ENCODE peak calls at places on chromosomes 2 and 18, in seven cellular contexts. One of them, this sample, is unnamed.

GRCh38 chr2:120511546-120512320 is 165.8 kb downstream of the INHBB start:
- DNase-seq in A549: no peak
- DNase-seq in cardiac fibroblast: no peak
- DNase-seq in stomach: no peak
- DNase-seq in fibroblast of pulmonary artery: no peak
- DNase-seq in psoas muscle: peak
- DNase-seq in epithelial cell of esophagus: no peak
- DNase-seq in this sample: no peak

GRCh38 chr2:25497862-25498407 is 156.2 kb upstream of the DNMT3A start:
- DNase-seq in A549: no peak
- DNase-seq in fibroblast of pulmonary artery: no peak
- DNase-seq in stomach: no peak
- DNase-seq in cardiac fibroblast: no peak
- DNase-seq in psoas muscle: no peak
- DNase-seq in epithelial cell of esophagus: no peak
- DNase-seq in this sample: no peak

GRCh38 chr2:65416945-65417344 is 15.5 kb downstream of the SPRED2 start:
- DNase-seq in A549: no peak
- DNase-seq in cardiac fibroblast: no peak
- DNase-seq in psoas muscle: no peak
- DNase-seq in fibroblast of pulmonary artery: no peak
- DNase-seq in epithelial cell of esophagus: no peak
- DNase-seq in stomach: peak
- DNase-seq in this sample: no peak

GRCh38 chr18:33264566-33264965 is 176.0 kb downstream of the CCDC178 start:
- DNase-seq in epithelial cell of esophagus: peak
- DNase-seq in cardiac fibroblast: no peak
- DNase-seq in fibroblast of pulmonary artery: no peak
- DNase-seq in stomach: no peak
- DNase-seq in psoas muscle: no peak
- DNase-seq in A549: no peak
- DNase-seq in this sample: no peak

GRCh38 chr2:5725794-5726463 is 33.7 kb downstream of the SOX11 start:
- DNase-seq in epithelial cell of esophagus: no peak
- DNase-seq in cardiac fibroblast: peak
- DNase-seq in stomach: no peak
- DNase-seq in psoas muscle: no peak
- DNase-seq in fibroblast of pulmonary artery: peak
- DNase-seq in A549: no peak
- DNase-seq in this sample: peak

GRCh38 chr2:197360744-197361156 is 50.2 kb upstream of the ANKRD44 start:
- DNase-seq in cardiac fibroblast: no peak
- DNase-seq in fibroblast of pulmonary artery: no peak
- DNase-seq in epithelial cell of esophagus: peak
- DNase-seq in psoas muscle: no peak
- DNase-seq in A549: no peak
- DNase-seq in stomach: no peak
- DNase-seq in this sample: peak

GRCh38 chr2:10410001-10410671 is 38.0 kb downstream of the ODC1 start:
- DNase-seq in epithelial cell of esophagus: no peak
- DNase-seq in psoas muscle: no peak
- DNase-seq in A549: no peak
- DNase-seq in cardiac fibroblast: no peak
- DNase-seq in fibroblast of pulmonary artery: no peak
- DNase-seq in stomach: no peak
- DNase-seq in this sample: no peak

GRCh38 chr2:229815858-229816257 is 101.5 kb upstream of the DNER start:
- DNase-seq in psoas muscle: no peak
- DNase-seq in epithelial cell of esophagus: peak
- DNase-seq in A549: peak
- DNase-seq in cardiac fibroblast: peak
- DNase-seq in fibroblast of pulmonary artery: peak
- DNase-seq in stomach: no peak
- DNase-seq in this sample: no peak

GRCh38 chr2:233079473-233079877 is 19.3 kb downstream of the INPP5D start:
- DNase-seq in A549: no peak
- DNase-seq in stomach: no peak
- DNase-seq in epithelial cell of esophagus: no peak
- DNase-seq in fibroblast of pulmonary artery: no peak
- DNase-seq in cardiac fibroblast: no peak
- DNase-seq in psoas muscle: no peak
- DNase-seq in this sample: no peak

GRCh38 chr2:109020217-109020637 is 31.2 kb upstream of the EDAR start:
- DNase-seq in psoas muscle: no peak
- DNase-seq in stomach: no peak
- DNase-seq in A549: no peak
- DNase-seq in cardiac fibroblast: peak
- DNase-seq in fibroblast of pulmonary artery: peak
- DNase-seq in epithelial cell of esophagus: no peak
- DNase-seq in this sample: peak

GRCh38 chr2:10814142-10814541 is 1.6 kb upstream of the PDIA6 start:
- DNase-seq in A549: no peak
- DNase-seq in epithelial cell of esophagus: no peak
- DNase-seq in fibroblast of pulmonary artery: no peak
- DNase-seq in stomach: no peak
- DNase-seq in psoas muscle: no peak
- DNase-seq in cardiac fibroblast: no peak
- DNase-seq in this sample: no peak

GRCh38 chr2:119028327-119029174 is 86.6 kb downstream of the MARCO start:
- DNase-seq in psoas muscle: no peak
- DNase-seq in fibroblast of pulmonary artery: peak
- DNase-seq in A549: peak
- DNase-seq in cardiac fibroblast: peak
- DNase-seq in stomach: peak
- DNase-seq in epithelial cell of esophagus: peak
- DNase-seq in this sample: no peak

GRCh38 chr18:46110406-46110805 is 6.2 kb downstream of the HAUS1 start:
- DNase-seq in A549: no peak
- DNase-seq in fibroblast of pulmonary artery: no peak
- DNase-seq in epithelial cell of esophagus: no peak
- DNase-seq in psoas muscle: no peak
- DNase-seq in stomach: no peak
- DNase-seq in cardiac fibroblast: no peak
- DNase-seq in this sample: no peak

GRCh38 chr18:62717059-62717849 is 1.9 kb downstream of the PHLPP1 start:
- DNase-seq in A549: peak
- DNase-seq in stomach: peak
- DNase-seq in epithelial cell of esophagus: peak
- DNase-seq in psoas muscle: no peak
- DNase-seq in fibroblast of pulmonary artery: peak
- DNase-seq in cardiac fibroblast: peak
- DNase-seq in this sample: no peak

GRCh38 chr18:41948544-41949110 is 6.4 kb upstream of the PIK3C3 start:
- DNase-seq in cardiac fibroblast: no peak
- DNase-seq in epithelial cell of esophagus: no peak
- DNase-seq in stomach: no peak
- DNase-seq in fibroblast of pulmonary artery: no peak
- DNase-seq in A549: no peak
- DNase-seq in psoas muscle: no peak
- DNase-seq in this sample: no peak

GRCh38 chr2:197946562-197946961 is 142.2 kb downstream of the PLCL1 start:
- DNase-seq in cardiac fibroblast: peak
- DNase-seq in epithelial cell of esophagus: peak
- DNase-seq in A549: no peak
- DNase-seq in fibroblast of pulmonary artery: peak
- DNase-seq in psoas muscle: no peak
- DNase-seq in stomach: no peak
- DNase-seq in this sample: peak

GRCh38 chr18:77980275-77980674 is 730.6 kb downstream of the GALR1 start:
- DNase-seq in stomach: no peak
- DNase-seq in epithelial cell of esophagus: no peak
- DNase-seq in psoas muscle: no peak
- DNase-seq in cardiac fibroblast: no peak
- DNase-seq in fibroblast of pulmonary artery: no peak
- DNase-seq in A549: no peak
- DNase-seq in this sample: no peak

GRCh38 chr18:50704541-50704940 is 115.3 kb downstream of the MRO start:
- DNase-seq in fibroblast of pulmonary artery: peak
- DNase-seq in psoas muscle: no peak
- DNase-seq in A549: no peak
- DNase-seq in cardiac fibroblast: peak
- DNase-seq in stomach: no peak
- DNase-seq in epithelial cell of esophagus: no peak
- DNase-seq in this sample: no peak

GRCh38 chr2:181058378-181059269 is 78.2 kb downstream of the UBE2E3 start:
- DNase-seq in stomach: no peak
- DNase-seq in cardiac fibroblast: peak
- DNase-seq in epithelial cell of esophagus: peak
- DNase-seq in fibroblast of pulmonary artery: peak
- DNase-seq in A549: no peak
- DNase-seq in psoas muscle: no peak
- DNase-seq in this sample: no peak
- TF ChIP-seq CTCF in stomach: peak
- TF ChIP-seq CTCF in cardiac fibroblast: peak
- TF ChIP-seq CTCF in epithelial cell of esophagus: peak
- TF ChIP-seq CTCF in fibroblast of pulmonary artery: peak
- TF ChIP-seq CTCF in A549: peak
- TF ChIP-seq CTCF in psoas muscle: peak
- TF ChIP-seq CTCF in this sample: peak

GRCh38 chr18:23238152-23238531 is 102.9 kb downstream of the CABLES1 start:
- DNase-seq in psoas muscle: no peak
- DNase-seq in fibroblast of pulmonary artery: peak
- DNase-seq in stomach: peak
- DNase-seq in A549: no peak
- DNase-seq in cardiac fibroblast: peak
- DNase-seq in epithelial cell of esophagus: no peak
- DNase-seq in this sample: peak
- H3K4me3 ChIP-seq in psoas muscle: peak
- H3K4me3 ChIP-seq in fibroblast of pulmonary artery: no peak
- H3K4me3 ChIP-seq in stomach: peak
- H3K4me3 ChIP-seq in A549: no peak
- H3K4me3 ChIP-seq in cardiac fibroblast: no peak
- H3K4me3 ChIP-seq in epithelial cell of esophagus: no peak
- H3K4me3 ChIP-seq in this sample: no peak

GRCh38 chr2:163611557-163611906 is 124.3 kb downstream of the FIGN start:
- DNase-seq in fibroblast of pulmonary artery: no peak
- DNase-seq in cardiac fibroblast: no peak
- DNase-seq in epithelial cell of esophagus: no peak
- DNase-seq in A549: no peak
- DNase-seq in stomach: no peak
- DNase-seq in psoas muscle: no peak
- DNase-seq in this sample: no peak
- TF ChIP-seq CTCF in fibroblast of pulmonary artery: no peak
- TF ChIP-seq CTCF in cardiac fibroblast: no peak
- TF ChIP-seq CTCF in epithelial cell of esophagus: no peak
- TF ChIP-seq CTCF in A549: no peak
- TF ChIP-seq CTCF in stomach: no peak
- TF ChIP-seq CTCF in psoas muscle: no peak
- TF ChIP-seq CTCF in this sample: no peak

DNA sequence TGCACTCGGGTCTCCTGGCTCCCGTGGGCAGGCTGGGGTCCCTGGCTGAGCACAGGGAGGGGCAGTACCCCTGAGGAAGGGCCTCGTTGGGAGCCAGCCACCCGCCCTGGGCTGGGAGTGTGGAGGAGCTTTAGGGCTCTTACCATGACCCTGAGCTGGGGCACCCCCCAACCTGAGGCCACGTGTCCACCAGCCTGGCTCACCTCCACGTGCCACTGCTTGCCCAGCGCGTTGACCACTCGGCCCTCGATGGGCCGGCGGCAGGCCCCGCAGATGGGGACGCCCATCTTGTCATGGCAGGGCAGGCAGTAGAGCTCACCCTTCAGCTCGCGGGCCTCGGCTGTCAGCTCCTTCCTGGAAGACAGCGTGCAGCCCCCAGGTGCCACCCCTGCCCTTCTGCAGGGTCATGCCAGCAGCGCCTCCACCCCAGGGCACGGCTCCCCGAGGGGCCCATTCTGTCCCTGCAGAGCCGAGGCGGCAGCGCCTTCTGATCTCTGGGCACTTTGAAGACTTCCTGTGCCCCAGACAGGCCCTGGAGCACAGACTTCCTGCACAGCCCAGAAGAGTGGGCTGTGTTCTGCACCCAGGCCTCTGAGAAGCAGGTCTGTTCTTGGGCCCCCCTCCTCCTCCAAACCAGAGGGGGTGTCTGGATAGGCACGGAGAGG is 4.0 kb upstream of the GPR17 start:
- DNase-seq in cardiac fibroblast: no peak
- DNase-seq in A549: no peak
- DNase-seq in stomach: no peak
- DNase-seq in fibroblast of pulmonary artery: no peak
- DNase-seq in epithelial cell of esophagus: no peak
- DNase-seq in psoas muscle: no peak
- DNase-seq in this sample: no peak
- H3K4me3 ChIP-seq in cardiac fibroblast: no peak
- H3K4me3 ChIP-seq in A549: no peak
- H3K4me3 ChIP-seq in stomach: no peak
- H3K4me3 ChIP-seq in fibroblast of pulmonary artery: no peak
- H3K4me3 ChIP-seq in epithelial cell of esophagus: no peak
- H3K4me3 ChIP-seq in psoas muscle: no peak
- H3K4me3 ChIP-seq in this sample: no peak